ENCODE peak calls at places on chromosomes 7 and 10, in six cellular contexts. W is head of caudate nucleus; A is HuH-7; S is stimulated activated CD4-positive, alpha-beta T cell treated with anti-CD3 and anti-CD28 coated beads, Interleukin-15, amount 100 ng/mL, for 24 hours; N is GM13976; R is brain microvascular endothelial cell. F is an unnamed sample.

GRCh38 chr7:137760111-137760510 is 86.7 kb downstream of the DGKI start:
- DNase-seq in S (no peak), A (no peak), N (no peak), W (no peak), R (no peak), F (no peak)

GRCh38 chr7:131034166-131034881 is 293.4 kb upstream of the MKLN1 start:
- DNase-seq in N (no peak), R (no peak), A (no peak), S (no peak), W (no peak), F (no peak)

GRCh38 chr7:2363283-2363682 is 8.7 kb downstream of the EIF3B start:
- DNase-seq in S (no peak), R (no peak), N (no peak), A (no peak), W (no peak), F (no peak)

GRCh38 chr10:96017227-96017687 is 26.1 kb upstream of the CCNJ start:
- DNase-seq in A (peak; percentile 47), S (peak; percentile 36), W (no peak), R (peak; percentile 62), N (peak; percentile 57), F (peak; percentile 5)

GRCh38 chr10:6665847-6666246 is 85.8 kb upstream of the PRKCQ start:
- DNase-seq in N (no peak), S (peak; percentile 65), A (no peak), W (no peak), R (no peak), F (peak; percentile 43)

GRCh38 chr7:143240323-143241168 is 18.7 kb downstream of the TAS2R40 start:
- DNase-seq in S (peak; percentile 71), A (peak; percentile 27), W (peak; percentile 78), N (peak; percentile 61), R (peak; percentile 89), F (peak; percentile 61)

GRCh38 chr10:132691711-132692153 is 94.2 kb downstream of the NKX6-2 start:
- DNase-seq in N (no peak), A (no peak), S (no peak), R (no peak), W (peak; percentile 5), F (no peak)

GRCh38 chr10:61901829-61902447 is 439 bp downstream of the ARID5B start:
- DNase-seq in N (no peak), S (no peak), A (no peak), W (peak; percentile 20), R (peak; percentile 31), F (no peak)

GRCh38 chr10:77564781-77565589 is 72.6 kb downstream of the KCNMA1 start:
- DNase-seq in R (no peak), S (no peak), A (no peak), N (no peak), W (no peak), F (no peak)

GRCh38 chr7:154903083-154903731 is 99.7 kb downstream of the PAXIP1 start:
- DNase-seq in R (no peak), A (no peak), W (no peak), S (no peak), N (no peak), F (no peak)

GRCh38 chr7:41027428-41028115 is 675.3 kb downstream of the INHBA start:
- DNase-seq in W (no peak), N (no peak), R (peak; percentile 94), A (no peak), S (no peak), F (no peak)

GRCh38 chr7:139054101-139054500 is 18.3 kb upstream of the ZC3HAV1L start:
- DNase-seq in N (no peak), S (no peak), A (no peak), W (no peak), R (no peak), F (no peak)

F was measured in activated naive CD8-positive, alpha-beta T cell treated with anti-CD3 and anti-CD28 coated beads for 36 hours.